ENCODE peak calls at places on chromosome 22, in four cellular contexts. One of them, this sample, is unnamed.

GRCh38 chr22:41636467-41636866 is 15.4 kb downstream of the XRCC6 start:
- DNase-seq in K562: no peak
- DNase-seq in HL-60: no peak
- DNase-seq in GM12878: no peak
- DNase-seq in this sample: no peak

GRCh38 chr22:48901324-48901723 is 926.3 kb downstream of the BRD1 start:
- DNase-seq in HL-60: no peak
- DNase-seq in GM12878: no peak
- DNase-seq in K562: no peak
- DNase-seq in this sample: no peak

GRCh38 chr22:43704051-43704450 is 108.1 kb downstream of the EFCAB6 start:
- DNase-seq in K562: no peak
- DNase-seq in HL-60: no peak
- DNase-seq in GM12878: no peak
- DNase-seq in this sample: no peak

GRCh38 chr22:46072030-46072881 is 78.1 kb upstream of the PPARA start:
- DNase-seq in HL-60: peak; percentile 50
- DNase-seq in K562: no peak
- DNase-seq in GM12878: no peak
- DNase-seq in this sample: no peak

GRCh38 chr22:46619830-46620501 is at the start of gene GRAMD4:
- DNase-seq in HL-60: peak; percentile 71
- DNase-seq in K562: peak; percentile 20
- DNase-seq in GM12878: no peak
- DNase-seq in this sample: no peak

GRCh38 chr22:36053242-36054147 is 24.9 kb upstream of the RBFOX2 start:
- DNase-seq in GM12878: no peak
- DNase-seq in K562: no peak
- DNase-seq in HL-60: no peak
- DNase-seq in this sample: no peak

GRCh38 chr22:45454260-45454659 is 40.8 kb downstream of the RIBC2 start:
- DNase-seq in K562: no peak
- DNase-seq in HL-60: no peak
- DNase-seq in GM12878: no peak
- DNase-seq in this sample: no peak

GRCh38 chr22:27212617-27213177 is 555.3 kb downstream of the MIAT start:
- DNase-seq in GM12878: no peak
- DNase-seq in HL-60: no peak
- DNase-seq in K562: peak; percentile 3
- DNase-seq in this sample: no peak

GRCh38 chr22:23837911-23838685 is 708 bp downstream of the DERL3 start:
- DNase-seq in GM12878: no peak
- DNase-seq in K562: no peak
- DNase-seq in HL-60: peak; percentile 72
- DNase-seq in this sample: no peak

GRCh38 chr22:46010177-46010867 is 33.4 kb upstream of the WNT7B start:
- DNase-seq in HL-60: no peak
- DNase-seq in GM12878: no peak
- DNase-seq in K562: no peak
- DNase-seq in this sample: no peak

GRCh38 chr22:17980013-17980510 is 44.3 kb downstream of the MICAL3 start:
- DNase-seq in HL-60: no peak
- DNase-seq in GM12878: no peak
- DNase-seq in K562: no peak
- DNase-seq in this sample: no peak

GRCh38 chr22:44369241-44369652 is 56.5 kb upstream of the SHISAL1 start:
- DNase-seq in K562: no peak
- DNase-seq in HL-60: no peak
- DNase-seq in GM12878: no peak
- DNase-seq in this sample: no peak

GRCh38 chr22:35505394-35506258 is 35.0 kb upstream of the RASD2 start:
- DNase-seq in GM12878: no peak
- DNase-seq in HL-60: no peak
- DNase-seq in K562: no peak
- DNase-seq in this sample: no peak

GRCh38 chr22:25644122-25644521 is 79.6 kb downstream of the GRK3 start:
- DNase-seq in HL-60: no peak
- DNase-seq in GM12878: no peak
- DNase-seq in K562: no peak
- DNase-seq in this sample: no peak

GRCh38 chr22:40310081-40310770 is 36.1 kb upstream of the ADSL start:
- DNase-seq in GM12878: no peak
- DNase-seq in HL-60: no peak
- DNase-seq in K562: no peak
- DNase-seq in this sample: no peak

GRCh38 chr22:38601221-38601764 is 31.3 kb upstream of the DMC1 start:
- DNase-seq in HL-60: no peak
- DNase-seq in GM12878: no peak
- DNase-seq in K562: no peak
- DNase-seq in this sample: no peak

GRCh38 chr22:50730941-50731661 is 6.9 kb upstream of the ACR start:
- DNase-seq in K562: no peak
- DNase-seq in HL-60: no peak
- DNase-seq in GM12878: no peak
- DNase-seq in this sample: no peak

GRCh38 chr22:50730013-50730891 is 7.8 kb upstream of the ACR start:
- DNase-seq in HL-60: no peak
- DNase-seq in GM12878: no peak
- DNase-seq in K562: no peak
- DNase-seq in this sample: no peak

GRCh38 chr22:50727678-50728522 is 10.1 kb upstream of the ACR start:
- DNase-seq in GM12878: no peak
- DNase-seq in K562: no peak
- DNase-seq in HL-60: no peak
- DNase-seq in this sample: no peak

GRCh38 chr22:50728523-50728931 is 9.5 kb upstream of the ACR start:
- DNase-seq in K562: no peak
- DNase-seq in HL-60: no peak
- DNase-seq in GM12878: no peak
- DNase-seq in this sample: no peak

DNA sequence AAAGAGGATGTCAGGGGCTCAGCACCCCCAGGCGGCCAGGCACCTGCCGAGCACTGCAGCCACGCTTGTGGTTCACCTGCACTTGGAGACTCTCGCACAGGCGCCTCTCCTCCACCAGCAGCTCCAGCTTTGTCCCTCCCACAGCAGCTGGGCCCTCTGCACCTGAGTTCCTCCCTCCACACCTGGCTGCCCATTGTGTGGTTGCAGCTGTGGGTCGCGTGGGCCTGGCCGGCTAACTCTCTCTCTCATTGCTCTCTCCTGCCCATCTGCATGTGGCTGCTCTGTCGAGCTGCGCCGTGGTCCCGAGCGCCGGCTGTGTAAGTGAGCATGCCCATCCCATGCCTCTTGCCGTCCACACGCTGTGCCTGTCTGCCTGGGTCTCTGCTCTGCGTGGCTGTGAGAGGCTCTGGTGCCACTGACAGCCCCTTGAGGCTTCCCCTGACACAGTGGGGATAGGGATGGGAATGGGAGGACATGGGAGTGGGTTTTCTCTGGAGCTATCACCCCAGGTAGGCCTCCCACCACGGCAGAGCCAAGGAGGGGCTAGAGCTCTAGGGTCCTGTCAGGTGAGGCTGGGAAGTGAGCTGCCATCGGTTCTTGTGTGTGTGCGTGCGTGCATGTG is 8.5 kb upstream of the ACR start:
- DNase-seq in HL-60: no peak
- DNase-seq in K562: no peak
- DNase-seq in GM12878: no peak
- DNase-seq in this sample: peak; percentile 50
- TF ChIP-seq SPI1 in HL-60: no peak
- TF ChIP-seq SPI1 in K562: no peak
- TF ChIP-seq SPI1 in GM12878: no peak
- TF ChIP-seq SPI1 in this sample: no peak

GRCh38 chr22:30270841-30271240 is 4.2 kb upstream of the OSM start:
- DNase-seq in GM12878: no peak
- DNase-seq in HL-60: peak; percentile 90
- DNase-seq in K562: peak; percentile 44
- DNase-seq in this sample: no peak
- TF ChIP-seq POLR2AphosphoS5 in GM12878: no peak
- TF ChIP-seq POLR2AphosphoS5 in HL-60: peak; percentile 41
- TF ChIP-seq POLR2AphosphoS5 in K562: no peak
- TF ChIP-seq POLR2AphosphoS5 in this sample: no peak

GRCh38 chr22:19571207-19571795 is 47.1 kb upstream of the CLDN5 start:
- DNase-seq in K562: no peak
- DNase-seq in GM12878: no peak
- DNase-seq in HL-60: no peak
- DNase-seq in this sample: no peak

GRCh38 chr22:19577422-19577966 is 53.3 kb upstream of the CLDN5 start:
- DNase-seq in GM12878: no peak
- DNase-seq in HL-60: no peak
- DNase-seq in K562: no peak
- DNase-seq in this sample: no peak

GRCh38 chr22:19571995-19572394 is 47.8 kb upstream of the CLDN5 start:
- DNase-seq in K562: no peak
- DNase-seq in HL-60: no peak
- DNase-seq in GM12878: no peak
- DNase-seq in this sample: no peak

GRCh38 chr22:19576460-19577421 is 52.5 kb upstream of the CLDN5 start:
- DNase-seq in K562: peak; percentile 83
- DNase-seq in GM12878: no peak
- DNase-seq in HL-60: peak; percentile 82
- DNase-seq in this sample: peak; percentile 50

DNA sequence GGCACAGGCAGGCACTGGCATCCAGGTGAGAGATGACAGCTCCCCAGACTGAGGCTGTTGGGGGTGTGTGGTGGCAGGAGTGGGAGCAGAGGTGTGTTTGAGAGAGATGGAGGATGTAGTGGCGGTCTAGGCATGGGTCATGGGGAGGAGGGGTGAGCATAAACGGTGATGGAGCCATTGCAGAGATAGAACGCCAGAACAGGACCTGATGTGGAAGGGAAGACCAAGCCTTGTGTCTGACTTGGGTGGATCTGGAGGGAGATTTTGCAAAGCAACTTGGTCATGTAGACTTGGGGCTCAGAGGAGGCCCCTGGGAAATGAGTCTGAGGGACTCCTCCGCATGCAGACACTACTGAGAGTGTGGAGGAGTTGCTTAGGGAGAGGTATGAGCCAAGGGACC is 50.0 kb upstream of the CLDN5 start:
- DNase-seq in HL-60: no peak
- DNase-seq in GM12878: no peak
- DNase-seq in K562: no peak
- DNase-seq in this sample: no peak
- TF ChIP-seq SPI1 in HL-60: no peak
- TF ChIP-seq SPI1 in GM12878: no peak
- TF ChIP-seq SPI1 in K562: no peak
- TF ChIP-seq SPI1 in this sample: no peak

DNA sequence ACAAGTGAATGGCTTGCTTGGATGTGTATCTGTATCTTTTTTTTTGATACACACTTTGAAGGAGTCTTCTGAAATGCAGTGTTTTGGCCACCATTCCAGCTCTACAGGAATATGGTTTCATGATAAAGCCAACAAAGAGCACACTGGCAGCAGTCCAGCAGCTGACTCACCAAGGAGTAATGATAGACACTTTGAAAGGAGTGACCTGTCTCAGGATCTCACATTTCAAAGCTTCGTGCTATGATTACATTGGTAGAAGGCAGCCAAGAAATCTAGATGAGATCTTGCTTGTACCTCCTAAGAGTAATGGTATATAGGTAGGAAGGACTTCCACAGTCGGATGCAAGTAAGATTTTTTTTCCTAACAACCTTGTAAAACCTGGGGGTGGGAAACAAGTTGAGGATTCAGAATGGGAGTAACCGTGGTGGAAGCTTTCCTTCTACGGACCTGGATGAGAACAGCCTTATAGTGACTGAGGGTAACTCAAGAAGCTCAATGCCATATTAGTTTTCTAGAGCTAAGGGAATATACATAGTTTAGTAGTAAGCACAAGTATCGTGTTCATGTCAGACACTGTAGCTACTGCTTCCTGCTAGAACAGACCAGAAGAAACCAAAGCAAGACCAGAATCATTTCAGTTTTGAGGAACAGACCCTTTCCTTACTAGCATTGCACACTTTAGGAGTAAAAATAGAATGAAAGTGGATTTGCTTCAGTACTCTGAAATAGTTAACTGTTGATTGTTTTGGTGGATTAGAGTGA is 25.0 kb downstream of the MTMR3 start:
- DNase-seq in HL-60: peak; percentile 62
- DNase-seq in GM12878: no peak
- DNase-seq in K562: peak; percentile 93
- DNase-seq in this sample: no peak
- TF ChIP-seq POLR2AphosphoS5 in HL-60: no peak
- TF ChIP-seq POLR2AphosphoS5 in GM12878: no peak
- TF ChIP-seq POLR2AphosphoS5 in K562: peak; percentile 31
- TF ChIP-seq POLR2AphosphoS5 in this sample: no peak

GRCh38 chr22:16912281-16912680 is 87.1 kb upstream of the XKR3 start:
- DNase-seq in K562: no peak
- DNase-seq in GM12878: no peak
- DNase-seq in HL-60: no peak
- DNase-seq in this sample: no peak

GRCh38 chr22:16914006-16914405 is 88.8 kb upstream of the XKR3 start:
- DNase-seq in GM12878: no peak
- DNase-seq in HL-60: no peak
- DNase-seq in K562: no peak
- DNase-seq in this sample: no peak

GRCh38 chr22:16922076-16922475 is 85.9 kb downstream of the GAB4 start:
- DNase-seq in K562: no peak
- DNase-seq in GM12878: no peak
- DNase-seq in HL-60: no peak
- DNase-seq in this sample: no peak

GRCh38 chr22:16915711-16916110 is 90.5 kb upstream of the XKR3 start:
- DNase-seq in K562: no peak
- DNase-seq in HL-60: no peak
- DNase-seq in GM12878: no peak
- DNase-seq in this sample: no peak

GRCh38 chr22:16917144-16918003 is 90.6 kb downstream of the GAB4 start:
- DNase-seq in HL-60: peak; percentile 60
- DNase-seq in K562: peak; percentile 81
- DNase-seq in GM12878: peak; percentile 12
- DNase-seq in this sample: peak; percentile 32
- TF ChIP-seq SPI1 in HL-60: no peak
- TF ChIP-seq SPI1 in K562: no peak
- TF ChIP-seq SPI1 in GM12878: no peak
- TF ChIP-seq SPI1 in this sample: no peak

DNA sequence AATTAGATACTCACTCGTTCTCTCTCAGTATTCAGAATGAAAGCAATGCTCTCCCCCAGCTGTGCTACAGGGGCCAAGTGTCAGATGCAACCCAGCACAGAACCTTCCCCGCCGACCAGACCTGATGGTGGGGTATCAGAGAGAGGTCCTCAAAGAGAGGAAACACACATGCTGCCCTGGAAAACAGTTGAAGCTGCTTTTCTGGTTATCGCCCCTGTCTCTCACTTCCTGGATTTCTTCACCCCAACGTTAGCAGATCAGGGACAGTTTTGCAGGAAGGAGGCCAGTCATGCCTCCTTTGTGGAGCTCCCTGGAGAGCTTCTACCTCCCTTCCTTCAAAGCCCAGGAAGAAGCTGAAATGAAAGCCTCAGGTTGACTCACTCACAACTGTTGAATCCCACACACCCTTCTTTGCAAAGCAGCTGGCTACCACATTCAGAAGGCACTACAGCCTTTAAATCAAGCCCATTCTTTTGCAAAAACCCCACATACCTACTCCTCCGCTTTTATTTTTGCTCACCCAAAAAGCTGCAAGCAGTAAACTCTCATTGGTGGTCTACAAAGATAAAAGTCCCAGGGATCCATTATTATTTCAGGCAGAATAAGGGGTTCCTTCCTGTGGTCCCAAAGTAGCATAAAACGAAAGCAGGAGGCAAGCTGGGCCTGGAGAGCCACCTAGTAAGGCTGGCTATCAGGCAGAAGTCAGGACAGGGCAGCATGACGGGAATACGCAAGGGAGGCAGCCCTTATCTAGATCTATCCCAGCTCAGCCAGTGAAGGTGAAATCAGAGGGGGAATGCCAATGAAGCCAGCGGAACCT is 23.3 kb downstream of the LARGE1 start:
- DNase-seq in GM12878: no peak
- DNase-seq in HL-60: no peak
- DNase-seq in K562: no peak
- DNase-seq in this sample: no peak
- TF ChIP-seq POLR2AphosphoS5 in GM12878: peak; percentile 68
- TF ChIP-seq POLR2AphosphoS5 in HL-60: no peak
- TF ChIP-seq POLR2AphosphoS5 in K562: no peak
- TF ChIP-seq POLR2AphosphoS5 in this sample: no peak